ENCODE peak calls at places on chromosomes 7 and 10, in six cellular contexts. E, V, D, Q, Z and X are unnamed samples.

GRCh38 chr7:150388709-150389531 is 9.8 kb downstream of the ZNF775 start:
- DNase-seq in Q (no peak), E (no peak), D (no peak), Z (peak; percentile 68), V (no peak), X (no peak)

GRCh38 chr7:41880107-41880506 is 177.2 kb upstream of the INHBA start:
- DNase-seq in E (no peak), V (no peak), Z (no peak), Q (no peak), D (peak; percentile 99), X (no peak)

GRCh38 chr10:61024801-61025201 is 80.8 kb upstream of the RHOBTB1 start:
- DNase-seq in V (peak; percentile 21), Z (no peak), Q (no peak), E (no peak), D (peak; percentile 36), X (no peak)

GRCh38 chr10:99784731-99785441 is 2.4 kb downstream of the ABCC2 start:
- DNase-seq in Z (no peak), V (peak; percentile 81), Q (no peak), E (no peak), D (peak; percentile 54), X (no peak)

GRCh38 chr10:86127274-86127819 is 239.2 kb downstream of the GRID1 start:
- DNase-seq in E (no peak), V (no peak), Z (no peak), Q (no peak), D (no peak), X (no peak)

GRCh38 chr10:114246679-114247305 is 7.7 kb downstream of the VWA2 start:
- DNase-seq in Q (no peak), V (no peak), E (no peak), D (no peak), Z (no peak), X (no peak)

GRCh38 chr7:44131173-44132009 is 8.0 kb upstream of the POLD2 start:
- DNase-seq in Q (peak; percentile 49), Z (no peak), V (no peak), E (no peak), D (no peak), X (peak; percentile 72)

GRCh38 chr7:2681954-2682799 is 5.8 kb upstream of the AMZ1 start:
- DNase-seq in E (no peak), V (no peak), Q (no peak), D (no peak), Z (no peak), X (no peak)

GRCh38 chr7:47379629-47380324 is 202.1 kb downstream of the TNS3 start:
- DNase-seq in D (peak; percentile 85), Q (peak; percentile 5), V (no peak), Z (peak; percentile 76), E (no peak), X (no peak)

GRCh38 chr10:133307776-133308430 is 769 bp downstream of the TUBGCP2 start:
- DNase-seq in Q (peak; percentile 66), D (peak; percentile 57), E (peak; percentile 58), V (peak; percentile 59), Z (peak; percentile 86), X (peak; percentile 73)

GRCh38 chr7:156614434-156615264 is 25.9 kb upstream of the RNF32 start:
- DNase-seq in Z (no peak), V (no peak), E (no peak), D (peak; percentile 2), Q (no peak), X (no peak)

GRCh38 chr10:87095241-87095945 is 387 bp downstream of the SHLD2 start:
- DNase-seq in D (peak; percentile 92), Q (peak; percentile 45), V (peak; percentile 56), E (peak; percentile 74), Z (peak; percentile 88), X (peak; percentile 85)

GRCh38 chr7:55109384-55110167 is 90.8 kb downstream of the EGFR start:
- DNase-seq in Z (no peak), D (no peak), Q (no peak), E (no peak), V (no peak), X (no peak)

GRCh38 chr7:115297651-115298050 is 375.8 kb downstream of the MDFIC start:
- DNase-seq in V (peak; percentile 81), D (peak; percentile 71), E (no peak), Z (peak; percentile 31), Q (peak; percentile 39), X (no peak)

GRCh38 chr7:101635484-101635883 is 6.4 kb upstream of the MYL10 start:
- DNase-seq in Q (no peak), Z (no peak), E (no peak), D (peak; percentile 40), V (no peak), X (no peak)

GRCh38 chr10:124983321-124983720 is 41.4 kb downstream of the ZRANB1 start:
- DNase-seq in Q (no peak), E (no peak), Z (no peak), D (peak; percentile 41), V (no peak), X (no peak)

GRCh38 chr7:51029586-51030230 is 247.0 kb upstream of the GRB10 start:
- DNase-seq in D (peak; percentile 95), V (no peak), Z (no peak), Q (no peak), E (no peak), X (no peak)

GRCh38 chr10:100186253-100186780 is 488 bp upstream of the ERLIN1 start:
- DNase-seq in Z (peak; percentile 40), Q (peak; percentile 77), V (peak; percentile 26), D (peak; percentile 52), E (no peak), X (peak; percentile 58)

GRCh38 chr10:5965266-5965665 is 12.1 kb downstream of the IL15RA start:
- DNase-seq in E (no peak), Z (no peak), V (no peak), D (no peak), Q (no peak), X (no peak)

GRCh38 chr7:82410461-82410860 is 33.1 kb downstream of the CACNA2D1 start:
- DNase-seq in Q (peak; percentile 96), E (no peak), D (no peak), Z (no peak), V (no peak), X (no peak)

GRCh38 chr7:96599288-96599936 is 110.2 kb downstream of the SEM1 start:
- DNase-seq in V (no peak), Z (no peak), E (no peak), D (no peak), Q (no peak), X (peak; percentile 13)

GRCh38 chr10:71344916-71345557 is 26.0 kb downstream of the SLC29A3 start:
- DNase-seq in Q (peak; percentile 66), Z (no peak), E (no peak), V (no peak), D (no peak), X (no peak)

GRCh38 chr7:107622429-107622828 is 38.2 kb upstream of the SLC26A4 start:
- DNase-seq in Q (no peak), E (no peak), D (peak; percentile 86), Z (no peak), V (no peak), X (no peak)

GRCh38 chr7:141754939-141755338 is 9.0 kb upstream of the TAS2R3 start:
- DNase-seq in Q (peak; percentile 27), D (peak; percentile 29), V (peak; percentile 30), E (no peak), Z (no peak), X (peak; percentile 43)

GRCh38 chr10:124703778-124704427 is 40.3 kb downstream of the FAM53B start:
- DNase-seq in E (no peak), Z (no peak), Q (no peak), D (no peak), V (no peak), X (no peak)

GRCh38 chr10:12214763-12215218 is 18.8 kb downstream of the CDC123 start:
- DNase-seq in Z (no peak), Q (peak; percentile 61), E (no peak), V (peak; percentile 16), D (peak; percentile 64), X (peak; percentile 48)

GRCh38 chr7:22576941-22577927 is 77.2 kb upstream of the STEAP1B start:
- DNase-seq in V (peak; percentile 98), Z (peak; percentile 54), Q (no peak), E (no peak), D (peak; percentile 99), X (no peak)

GRCh38 chr7:158284617-158285382 is 302.8 kb downstream of the PTPRN2 start:
- DNase-seq in V (no peak), E (no peak), Z (no peak), D (no peak), Q (no peak), X (no peak)

GRCh38 chr7:2635810-2636701 is 4.3 kb downstream of the TTYH3 start:
- DNase-seq in V (no peak), D (peak; percentile 82), Z (peak; percentile 74), Q (no peak), E (no peak), X (no peak)

GRCh38 chr10:116766241-116767198 is 24.2 kb upstream of the HSPA12A start:
- DNase-seq in V (no peak), Z (no peak), D (no peak), E (no peak), Q (no peak), X (peak; percentile 46)

GRCh38 chr7:78635394-78635793 is 818.1 kb downstream of the MAGI2 start:
- DNase-seq in E (no peak), D (peak; percentile 27), V (no peak), Q (no peak), Z (no peak), X (peak; percentile 19)